ENCODE peak calls at places on chromosome 11, in eight cellular contexts. One of them, this sample, is unnamed.

GRCh38 chr11:19084661-19085315 is 24.3 kb upstream of the MRGPRX2 start:
- DNase-seq in stimulated activated CD8-positive, alpha-beta memory T cell treated with anti-CD3 and anti-CD28 coated beads, Interleukin-2, amount 100 ng/mL, for 48 hours: no peak
- DNase-seq in brain microvascular endothelial cell: no peak
- DNase-seq in Caki2: no peak
- DNase-seq in astrocyte of the cerebellum: no peak
- DNase-seq in left ventricle myocardium superior: no peak
- DNase-seq in activated CD4-positive, alpha-beta T cell treated with anti-CD3 and anti-CD28 coated beads, Interleukin-2, amount 50 U/mL, for 48 hours: no peak
- DNase-seq in stimulated activated CD4-positive, alpha-beta T cell treated with anti-CD3 and anti-CD28 coated beads, Interleukin-1b, Interleukin-23, amount 100 ng/mL, for 48 hours: no peak
- DNase-seq in this sample: no peak

GRCh38 chr11:14318581-14318981 is 40.4 kb downstream of the RRAS2 start:
- DNase-seq in stimulated activated CD8-positive, alpha-beta memory T cell treated with anti-CD3 and anti-CD28 coated beads, Interleukin-2, amount 100 ng/mL, for 48 hours: no peak
- DNase-seq in stimulated activated CD4-positive, alpha-beta T cell treated with anti-CD3 and anti-CD28 coated beads, Interleukin-1b, Interleukin-23, amount 100 ng/mL, for 48 hours: no peak
- DNase-seq in Caki2: no peak
- DNase-seq in activated CD4-positive, alpha-beta T cell treated with anti-CD3 and anti-CD28 coated beads, Interleukin-2, amount 50 U/mL, for 48 hours: no peak
- DNase-seq in brain microvascular endothelial cell: no peak
- DNase-seq in left ventricle myocardium superior: no peak
- DNase-seq in astrocyte of the cerebellum: no peak
- DNase-seq in this sample: no peak

GRCh38 chr11:128313931-128314330 is 273.4 kb downstream of the ETS1 start:
- DNase-seq in brain microvascular endothelial cell: no peak
- DNase-seq in astrocyte of the cerebellum: no peak
- DNase-seq in activated CD4-positive, alpha-beta T cell treated with anti-CD3 and anti-CD28 coated beads, Interleukin-2, amount 50 U/mL, for 48 hours: no peak
- DNase-seq in left ventricle myocardium superior: no peak
- DNase-seq in Caki2: no peak
- DNase-seq in stimulated activated CD4-positive, alpha-beta T cell treated with anti-CD3 and anti-CD28 coated beads, Interleukin-1b, Interleukin-23, amount 100 ng/mL, for 48 hours: no peak
- DNase-seq in stimulated activated CD8-positive, alpha-beta memory T cell treated with anti-CD3 and anti-CD28 coated beads, Interleukin-2, amount 100 ng/mL, for 48 hours: no peak
- DNase-seq in this sample: no peak

GRCh38 chr11:65452806-65453490 is 30.4 kb downstream of the NEAT1 start:
- DNase-seq in brain microvascular endothelial cell: peak; percentile 60
- DNase-seq in activated CD4-positive, alpha-beta T cell treated with anti-CD3 and anti-CD28 coated beads, Interleukin-2, amount 50 U/mL, for 48 hours: no peak
- DNase-seq in stimulated activated CD8-positive, alpha-beta memory T cell treated with anti-CD3 and anti-CD28 coated beads, Interleukin-2, amount 100 ng/mL, for 48 hours: no peak
- DNase-seq in astrocyte of the cerebellum: no peak
- DNase-seq in stimulated activated CD4-positive, alpha-beta T cell treated with anti-CD3 and anti-CD28 coated beads, Interleukin-1b, Interleukin-23, amount 100 ng/mL, for 48 hours: no peak
- DNase-seq in left ventricle myocardium superior: no peak
- DNase-seq in Caki2: peak; percentile 56
- DNase-seq in this sample: no peak

GRCh38 chr11:123206671-123207421 is 11.8 kb upstream of the CLMP start:
- DNase-seq in stimulated activated CD4-positive, alpha-beta T cell treated with anti-CD3 and anti-CD28 coated beads, Interleukin-1b, Interleukin-23, amount 100 ng/mL, for 48 hours: no peak
- DNase-seq in astrocyte of the cerebellum: no peak
- DNase-seq in brain microvascular endothelial cell: no peak
- DNase-seq in left ventricle myocardium superior: no peak
- DNase-seq in stimulated activated CD8-positive, alpha-beta memory T cell treated with anti-CD3 and anti-CD28 coated beads, Interleukin-2, amount 100 ng/mL, for 48 hours: no peak
- DNase-seq in Caki2: no peak
- DNase-seq in activated CD4-positive, alpha-beta T cell treated with anti-CD3 and anti-CD28 coated beads, Interleukin-2, amount 50 U/mL, for 48 hours: no peak
- DNase-seq in this sample: no peak

GRCh38 chr11:32279672-32280071 is 155.7 kb downstream of the WT1 start:
- DNase-seq in brain microvascular endothelial cell: no peak
- DNase-seq in activated CD4-positive, alpha-beta T cell treated with anti-CD3 and anti-CD28 coated beads, Interleukin-2, amount 50 U/mL, for 48 hours: no peak
- DNase-seq in astrocyte of the cerebellum: no peak
- DNase-seq in Caki2: no peak
- DNase-seq in stimulated activated CD4-positive, alpha-beta T cell treated with anti-CD3 and anti-CD28 coated beads, Interleukin-1b, Interleukin-23, amount 100 ng/mL, for 48 hours: no peak
- DNase-seq in stimulated activated CD8-positive, alpha-beta memory T cell treated with anti-CD3 and anti-CD28 coated beads, Interleukin-2, amount 100 ng/mL, for 48 hours: no peak
- DNase-seq in left ventricle myocardium superior: no peak
- DNase-seq in this sample: no peak

GRCh38 chr11:47907499-47907898 is 59.3 kb upstream of the NUP160 start:
- DNase-seq in astrocyte of the cerebellum: no peak
- DNase-seq in brain microvascular endothelial cell: peak; percentile 46
- DNase-seq in activated CD4-positive, alpha-beta T cell treated with anti-CD3 and anti-CD28 coated beads, Interleukin-2, amount 50 U/mL, for 48 hours: no peak
- DNase-seq in Caki2: no peak
- DNase-seq in stimulated activated CD4-positive, alpha-beta T cell treated with anti-CD3 and anti-CD28 coated beads, Interleukin-1b, Interleukin-23, amount 100 ng/mL, for 48 hours: no peak
- DNase-seq in stimulated activated CD8-positive, alpha-beta memory T cell treated with anti-CD3 and anti-CD28 coated beads, Interleukin-2, amount 100 ng/mL, for 48 hours: no peak
- DNase-seq in left ventricle myocardium superior: no peak
- DNase-seq in this sample: no peak

GRCh38 chr11:99260696-99261095 is 239.9 kb downstream of the CNTN5 start:
- DNase-seq in Caki2: no peak
- DNase-seq in stimulated activated CD8-positive, alpha-beta memory T cell treated with anti-CD3 and anti-CD28 coated beads, Interleukin-2, amount 100 ng/mL, for 48 hours: no peak
- DNase-seq in stimulated activated CD4-positive, alpha-beta T cell treated with anti-CD3 and anti-CD28 coated beads, Interleukin-1b, Interleukin-23, amount 100 ng/mL, for 48 hours: no peak
- DNase-seq in brain microvascular endothelial cell: peak; percentile 58
- DNase-seq in astrocyte of the cerebellum: no peak
- DNase-seq in activated CD4-positive, alpha-beta T cell treated with anti-CD3 and anti-CD28 coated beads, Interleukin-2, amount 50 U/mL, for 48 hours: no peak
- DNase-seq in left ventricle myocardium superior: no peak
- DNase-seq in this sample: no peak

GRCh38 chr11:102268985-102269470 is 48.3 kb upstream of the BIRC3 start:
- DNase-seq in astrocyte of the cerebellum: no peak
- DNase-seq in activated CD4-positive, alpha-beta T cell treated with anti-CD3 and anti-CD28 coated beads, Interleukin-2, amount 50 U/mL, for 48 hours: no peak
- DNase-seq in brain microvascular endothelial cell: no peak
- DNase-seq in stimulated activated CD8-positive, alpha-beta memory T cell treated with anti-CD3 and anti-CD28 coated beads, Interleukin-2, amount 100 ng/mL, for 48 hours: no peak
- DNase-seq in Caki2: no peak
- DNase-seq in left ventricle myocardium superior: no peak
- DNase-seq in stimulated activated CD4-positive, alpha-beta T cell treated with anti-CD3 and anti-CD28 coated beads, Interleukin-1b, Interleukin-23, amount 100 ng/mL, for 48 hours: no peak
- DNase-seq in this sample: no peak

GRCh38 chr11:75969626-75970308 is 154.8 kb downstream of the UVRAG start:
- DNase-seq in activated CD4-positive, alpha-beta T cell treated with anti-CD3 and anti-CD28 coated beads, Interleukin-2, amount 50 U/mL, for 48 hours: no peak
- DNase-seq in left ventricle myocardium superior: no peak
- DNase-seq in Caki2: no peak
- DNase-seq in brain microvascular endothelial cell: peak; percentile 61
- DNase-seq in stimulated activated CD4-positive, alpha-beta T cell treated with anti-CD3 and anti-CD28 coated beads, Interleukin-1b, Interleukin-23, amount 100 ng/mL, for 48 hours: no peak
- DNase-seq in astrocyte of the cerebellum: no peak
- DNase-seq in stimulated activated CD8-positive, alpha-beta memory T cell treated with anti-CD3 and anti-CD28 coated beads, Interleukin-2, amount 100 ng/mL, for 48 hours: no peak
- DNase-seq in this sample: no peak

GRCh38 chr11:44310456-44311272 is 725 bp upstream of the ALX4 start:
- DNase-seq in left ventricle myocardium superior: no peak
- DNase-seq in stimulated activated CD8-positive, alpha-beta memory T cell treated with anti-CD3 and anti-CD28 coated beads, Interleukin-2, amount 100 ng/mL, for 48 hours: no peak
- DNase-seq in Caki2: no peak
- DNase-seq in astrocyte of the cerebellum: no peak
- DNase-seq in stimulated activated CD4-positive, alpha-beta T cell treated with anti-CD3 and anti-CD28 coated beads, Interleukin-1b, Interleukin-23, amount 100 ng/mL, for 48 hours: no peak
- DNase-seq in brain microvascular endothelial cell: no peak
- DNase-seq in activated CD4-positive, alpha-beta T cell treated with anti-CD3 and anti-CD28 coated beads, Interleukin-2, amount 50 U/mL, for 48 hours: no peak
- DNase-seq in this sample: no peak

This sample was measured in left ventricle myocardium inferior.